ENCODE peak calls at places on chromosomes 16 and 17, in eight cellular contexts. U, Q, W, O, D, P, E and A are unnamed samples. For H3K36me3, the result is how much of the 10 kb centered on the place peaks cover.

GRCh38 chr17:76527430-76528111 is 9.9 kb downstream of the CYGB start:
- DNase-seq in U (peak), Q (peak), W (peak), O (peak), D (peak), P (peak), E (no peak), A (peak)

GRCh38 chr17:38476549-38476948 is 48.3 kb downstream of the ARHGAP23 start:
- DNase-seq in U (no peak), Q (no peak), W (no peak), O (no peak), D (no peak), P (no peak), E (no peak), A (no peak)

GRCh38 chr17:79797492-79798295 is 817 bp upstream of the CBX8 start:
- DNase-seq in U (no peak), Q (no peak), W (no peak), O (peak), D (no peak), P (no peak), E (no peak), A (peak)

GRCh38 chr16:24088011-24088410 is 168.1 kb upstream of the CACNG3 start:
- DNase-seq in U (no peak), Q (no peak), W (no peak), O (no peak), D (no peak), P (no peak), E (no peak), A (no peak)

GRCh38 chr17:41917957-41918391 is 777 bp downstream of the ACLY start:
- DNase-seq in U (peak), Q (peak), W (peak), O (peak), D (peak), P (no peak), E (peak), A (peak)

GRCh38 chr16:56192971-56193936 is 2.0 kb downstream of the GNAO1 start:
- DNase-seq in U (peak), Q (no peak), W (no peak), O (no peak), D (peak), P (no peak), E (no peak), A (no peak)

GRCh38 chr17:45578516-45579455 is 88.3 kb upstream of the PLEKHM1 start:
- DNase-seq in U (peak), Q (no peak), W (no peak), O (no peak), D (peak), P (no peak), E (no peak), A (no peak)

GRCh38 chr17:78780852-78781338 is 1.2 kb downstream of the CYTH1 start:
- DNase-seq in U (no peak), Q (no peak), W (no peak), O (no peak), D (no peak), P (no peak), E (no peak), A (no peak)

GRCh38 chr16:15879255-15879804 is 9.1 kb downstream of the CEP20 start:
- DNase-seq in U (no peak), Q (no peak), W (no peak), O (no peak), D (no peak), P (no peak), E (no peak), A (no peak)

GRCh38 chr17:83170571-83171260 is 91.3 kb downstream of the METRNL start:
- DNase-seq in U (no peak), Q (no peak), W (no peak), O (no peak), D (peak), P (no peak), E (no peak), A (no peak)

GRCh38 chr16:85416267-85417109 is 196.6 kb upstream of the GSE1 start:
- DNase-seq in U (peak), Q (peak), W (peak), O (peak), D (peak), P (peak), E (no peak), A (peak)

GRCh38 chr16:67164599-67165061 is at the start of gene HSF4:
- DNase-seq in U (no peak), Q (no peak), W (peak), O (peak), D (peak), P (no peak), E (peak), A (peak)

GRCh38 chr17:68613739-68614298 is 12.7 kb upstream of the FAM20A start:
- DNase-seq in U (peak), Q (peak), W (no peak), O (no peak), D (peak), P (no peak), E (no peak), A (no peak)

GRCh38 chr16:2905988-2906387 is 5.7 kb upstream of the FLYWCH1 start:
- DNase-seq in U (no peak), Q (no peak), W (no peak), O (no peak), D (no peak), P (no peak), E (no peak), A (no peak)

GRCh38 chr16:2511128-2511785 is 2.5 kb upstream of the ATP6V0C start:
- DNase-seq in U (peak), Q (peak), W (peak), O (peak), D (peak), P (no peak), E (no peak), A (peak)

GRCh38 chr17:72152392-72152727 is 31.5 kb downstream of the SOX9 start:
- DNase-seq in U (no peak), Q (no peak), W (no peak), O (no peak), D (no peak), P (no peak), E (no peak), A (no peak)

GRCh38 chr17:26792486-26792885 is 501.4 kb upstream of the WSB1 start:
- DNase-seq in U (peak), Q (no peak), W (no peak), O (no peak), D (no peak), P (no peak), E (no peak), A (no peak)

GRCh38 chr17:65588194-65588808 is 26.9 kb upstream of the AXIN2 start:
- DNase-seq in U (no peak), Q (no peak), W (peak), O (peak), D (peak), P (no peak), E (peak), A (no peak)

GRCh38 chr17:56978441-56979090 is 635 bp downstream of the SCPEP1 start:
- DNase-seq in U (no peak), Q (no peak), W (no peak), O (no peak), D (peak), P (no peak), E (no peak), A (no peak)

GRCh38 chr17:72766761-72767356 is 325.6 kb downstream of the SLC39A11 start:
- DNase-seq in U (no peak), Q (no peak), W (no peak), O (no peak), D (no peak), P (no peak), E (no peak), A (no peak)

GRCh38 chr17:74042744-74043486 is 160.6 kb upstream of the RPL38 start:
- DNase-seq in U (no peak), Q (peak), W (no peak), O (no peak), D (no peak), P (peak), E (peak), A (peak)

GRCh38 chr17:14904406-14904805 is 360.7 kb downstream of the PMP22 start:
- DNase-seq in U (no peak), Q (no peak), W (no peak), O (no peak), D (no peak), P (no peak), E (no peak), A (no peak)

GRCh38 chr17:76446449-76447231 is 6.3 kb downstream of the UBE2O start:
- DNase-seq in U (peak), Q (no peak), W (no peak), O (no peak), D (no peak), P (peak), E (no peak), A (no peak)

GRCh38 chr16:79540825-79541595 is 59.5 kb downstream of the MAF start:
- DNase-seq in U (no peak), Q (no peak), W (no peak), O (no peak), D (no peak), P (no peak), E (no peak), A (peak)

GRCh38 chr16:67245189-67245585 is 2.1 kb downstream of the FHOD1 start:
- DNase-seq in U (no peak), Q (no peak), W (no peak), O (no peak), D (no peak), P (no peak), E (no peak), A (peak)

GRCh38 chr17:82734987-82735866 is at the start of gene FN3K:
- DNase-seq in U (peak), Q (peak), W (peak), O (peak), D (peak), P (no peak), E (peak), A (peak)

GRCh38 chr16:81148277-81148676 is 52.1 kb upstream of the GCSH start:
- DNase-seq in U (no peak), Q (no peak), W (no peak), O (no peak), D (peak), P (no peak), E (no peak), A (no peak)
- H3K36me3 ChIP-seq in U (under half), Q (under half), W (under half), O (under half), D (under half), P (under half), E (under half), A (under half)

GRCh38 chr17:43659823-43660222 is 1.9 kb downstream of the MEOX1 start:
- DNase-seq in U (no peak), Q (no peak), W (no peak), O (no peak), D (no peak), P (no peak), E (no peak), A (no peak)
- H3K4me3 ChIP-seq in U (no peak), Q (no peak), W (peak), O (peak), D (no peak), P (no peak), E (no peak), A (peak)

DNA sequence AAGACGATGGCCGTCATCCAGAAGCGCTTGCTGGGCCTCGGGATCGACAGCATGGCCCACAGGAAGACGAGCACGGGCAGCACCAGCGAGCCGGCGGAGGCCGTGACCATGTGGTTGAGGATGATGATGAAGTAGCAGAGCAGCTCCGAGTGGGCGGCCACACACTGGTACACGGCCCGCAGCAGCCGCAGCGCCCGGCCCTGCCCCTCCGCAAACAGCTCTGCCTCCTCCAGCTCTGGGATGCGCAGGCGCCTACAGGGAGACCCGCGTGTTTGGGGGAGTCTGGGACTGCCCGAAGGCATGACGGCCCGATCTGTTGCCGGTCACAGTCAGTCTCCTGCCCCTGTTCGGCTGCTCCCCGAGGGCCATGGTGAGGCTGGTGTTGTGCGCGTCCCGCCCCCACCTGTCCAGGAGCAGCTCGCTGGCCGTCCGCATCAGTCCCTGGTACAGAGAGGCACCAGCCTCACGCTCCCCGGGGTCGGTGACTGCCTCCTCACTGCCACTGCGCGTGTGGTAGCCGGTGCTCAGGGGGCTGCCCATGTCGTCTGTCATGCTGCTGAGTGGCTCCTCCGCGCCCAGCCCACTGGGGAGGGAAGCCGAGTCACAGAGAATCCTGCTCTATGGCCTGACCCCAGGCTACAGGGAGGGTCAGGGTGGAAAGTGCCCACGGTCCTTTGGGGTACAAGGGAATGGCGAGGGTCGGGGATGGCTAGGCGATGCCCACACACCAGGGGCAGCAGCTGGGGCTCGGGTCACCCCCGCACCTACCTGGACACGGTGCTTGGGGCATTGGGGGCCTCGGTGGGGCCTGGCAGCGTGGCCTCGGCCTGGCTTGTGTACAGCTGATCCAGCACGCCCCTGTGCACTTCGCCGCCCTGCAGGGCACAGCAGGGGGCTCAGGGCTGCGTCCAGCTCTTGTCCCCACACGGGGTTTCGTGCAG is 15.8 kb downstream of the CTU2 start:
- DNase-seq in U (no peak), Q (no peak), W (no peak), O (no peak), D (no peak), P (no peak), E (no peak), A (no peak)
- H3K36me3 ChIP-seq in U (under half), Q (under half), W (half or more), O (half or more), D (under half), P (half or more), E (under half), A (half or more)

DNA sequence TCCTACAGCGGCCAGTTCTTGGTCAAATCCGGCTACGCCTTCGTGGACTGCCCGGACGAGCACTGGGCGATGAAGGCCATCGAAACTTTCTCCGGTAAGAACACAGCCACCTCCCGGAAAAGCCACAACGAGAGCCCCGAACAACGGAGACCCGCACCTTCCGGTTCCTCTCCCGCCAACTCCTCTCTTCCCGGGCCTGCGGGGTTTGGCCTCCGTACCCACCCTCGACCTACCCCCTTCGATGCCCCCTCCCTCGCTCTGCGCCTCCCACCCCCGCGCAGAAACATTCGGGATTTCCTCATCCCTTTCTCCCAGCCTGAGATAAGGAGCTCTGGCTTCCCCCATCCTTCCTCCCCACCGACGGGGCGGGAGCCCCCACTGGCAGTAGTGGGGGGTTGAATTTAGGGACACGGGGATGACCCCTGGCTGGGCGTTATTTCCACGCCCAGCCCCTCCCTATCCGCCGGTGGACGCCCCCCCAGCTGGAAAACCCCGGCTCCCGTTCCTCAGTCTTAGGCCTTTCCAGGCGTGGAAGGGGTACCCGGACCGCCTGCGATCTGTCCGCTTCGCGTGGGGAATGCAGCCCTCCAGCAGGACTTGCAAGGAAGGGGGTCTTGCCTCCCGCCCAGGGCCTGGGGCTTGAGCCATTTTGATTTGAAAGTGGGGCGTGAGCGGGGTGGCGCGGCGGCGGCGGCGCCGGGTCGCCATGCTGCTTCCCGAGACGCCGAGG is 807 bp downstream of the IGF2BP1 start:
- DNase-seq in U (peak), Q (no peak), W (no peak), O (no peak), D (peak), P (no peak), E (no peak), A (no peak)
- H3K4me3 ChIP-seq in U (peak), Q (peak), W (peak), O (peak), D (peak), P (no peak), E (no peak), A (peak)

GRCh38 chr17:28585891-28586290 is 9.2 kb upstream of the ALDOC start:
- DNase-seq in U (no peak), Q (no peak), W (no peak), O (no peak), D (no peak), P (no peak), E (no peak), A (no peak)
- H3K36me3 ChIP-seq in U (half or more), Q (under half), W (under half), O (under half), D (half or more), P (half or more), E (under half), A (under half)

GRCh38 chr17:36812762-36813161 is 124.5 kb upstream of the LHX1 start:
- DNase-seq in U (peak), Q (no peak), W (no peak), O (no peak), D (peak), P (no peak), E (no peak), A (no peak)

GRCh38 chr17:36813957-36814356 is 123.3 kb upstream of the LHX1 start:
- DNase-seq in U (no peak), Q (no peak), W (no peak), O (no peak), D (peak), P (no peak), E (no peak), A (no peak)

GRCh38 chr17:36813357-36813756 is 123.9 kb upstream of the LHX1 start:
- DNase-seq in U (no peak), Q (no peak), W (no peak), O (no peak), D (peak), P (no peak), E (no peak), A (no peak)

GRCh38 chr17:36807496-36808180 is 129.6 kb upstream of the LHX1 start:
- DNase-seq in U (peak), Q (no peak), W (no peak), O (no peak), D (peak), P (no peak), E (no peak), A (no peak)

GRCh38 chr17:36808181-36808661 is 129.1 kb upstream of the LHX1 start:
- DNase-seq in U (peak), Q (no peak), W (no peak), O (no peak), D (peak), P (no peak), E (no peak), A (no peak)
- H3K4me3 ChIP-seq in U (peak), Q (no peak), W (peak), O (no peak), D (peak), P (peak), E (no peak), A (no peak)

DNA sequence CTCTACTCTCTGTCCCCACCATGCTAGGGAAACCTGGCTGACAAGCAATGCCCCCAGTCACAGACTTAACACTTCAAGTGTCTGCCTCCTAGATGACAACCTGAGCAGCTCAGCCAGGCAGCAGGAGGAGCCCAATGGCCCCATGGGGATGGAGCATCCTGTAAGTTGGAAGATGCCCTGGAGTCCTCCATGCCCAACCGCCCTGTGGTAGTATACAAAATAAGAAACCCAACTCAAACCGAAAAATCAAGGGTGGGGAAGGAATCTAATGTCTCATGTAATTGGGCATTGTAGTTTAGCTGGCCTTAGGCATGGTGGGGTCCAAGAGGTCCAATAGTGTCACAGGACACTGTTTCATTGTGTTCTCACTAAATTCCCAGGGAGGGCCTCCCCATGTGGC is 104.0 kb downstream of the AIPL1 start:
- DNase-seq in U (no peak), Q (no peak), W (no peak), O (no peak), D (no peak), P (no peak), E (no peak), A (no peak)
- H3K36me3 ChIP-seq in U (under half), Q (under half), W (under half), O (under half), D (under half), P (under half), E (under half), A (under half)

DNA sequence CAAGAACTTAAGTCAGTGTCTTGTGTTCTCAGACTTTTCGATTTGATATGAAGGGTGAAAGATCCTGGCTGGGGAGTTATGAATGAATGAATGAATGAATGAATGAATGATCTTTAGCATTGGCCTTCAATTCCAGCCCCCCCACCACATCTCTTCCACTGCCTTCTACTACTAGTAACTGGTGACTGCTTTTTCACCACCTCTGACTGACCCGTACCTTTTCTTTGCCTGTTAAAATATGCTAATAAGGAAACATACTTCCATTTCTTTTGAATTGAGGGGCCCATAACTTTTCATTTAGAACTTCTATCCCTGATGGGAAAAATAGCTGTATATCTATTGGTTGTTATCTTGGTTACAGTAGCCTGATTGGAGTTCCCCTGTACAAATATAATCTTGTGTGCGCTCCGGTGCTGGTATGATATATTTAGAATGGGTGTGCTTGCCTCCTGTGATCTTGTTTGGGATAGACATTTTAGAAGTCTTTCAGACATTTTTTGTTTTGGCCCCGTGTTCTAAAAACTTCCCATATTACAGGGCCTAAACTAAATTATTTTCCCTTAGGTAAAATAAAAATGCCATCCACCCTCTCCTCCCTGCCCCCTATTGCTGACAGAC is 3.4 kb downstream of the LYRM1 start:
- DNase-seq in U (no peak), Q (no peak), W (no peak), O (no peak), D (no peak), P (no peak), E (no peak), A (no peak)
- H3K4me3 ChIP-seq in U (no peak), Q (no peak), W (peak), O (no peak), D (no peak), P (no peak), E (no peak), A (no peak)

GRCh38 chr17:2335726-2336214 is 487 bp downstream of the TSR1 start:
- DNase-seq in U (peak), Q (no peak), W (no peak), O (no peak), D (peak), P (no peak), E (no peak), A (no peak)
- H3K36me3 ChIP-seq in U (under half), Q (under half), W (under half), O (under half), D (under half), P (half or more), E (under half), A (under half)

GRCh38 chr16:57300387-57301125 is 16.1 kb upstream of the PLLP start:
- DNase-seq in U (peak), Q (peak), W (peak), O (peak), D (peak), P (peak), E (peak), A (peak)

GRCh38 chr16:57299719-57300386 is 15.4 kb upstream of the PLLP start:
- DNase-seq in U (peak), Q (peak), W (peak), O (peak), D (peak), P (peak), E (peak), A (peak)

GRCh38 chr16:57299009-57299718 is 14.7 kb upstream of the PLLP start:
- DNase-seq in U (peak), Q (peak), W (no peak), O (no peak), D (no peak), P (no peak), E (no peak), A (no peak)

GRCh38 chr16:57301126-57301817 is 16.8 kb upstream of the PLLP start:
- DNase-seq in U (peak), Q (peak), W (no peak), O (peak), D (peak), P (no peak), E (no peak), A (no peak)

GRCh38 chr16:57297856-57298255 is 13.4 kb upstream of the PLLP start:
- DNase-seq in U (peak), Q (no peak), W (no peak), O (no peak), D (no peak), P (no peak), E (no peak), A (no peak)
- H3K4me3 ChIP-seq in U (no peak), Q (no peak), W (no peak), O (no peak), D (no peak), P (no peak), E (no peak), A (no peak)